ENCODE peak calls at places on chromosome 11, in ten cellular contexts. P is ACHN; W is HCT116; N is erythroblast; E is GM23248; K is GDM1; S is stimulated activated CD8-positive, alpha-beta memory T cell treated with anti-CD3 and anti-CD28 coated beads, Interleukin-15, amount 100 ng/mL, for 24 hours; O is WTC11; T is stimulated activated CD4-positive, alpha-beta T cell treated with anti-CD3 and anti-CD28 coated beads, Interleukin-2, amount 100 ng/mL, for 24 hours; X is naive thymus-derived CD4-positive, alpha-beta T cell. J is an unnamed sample.

GRCh38 chr11:69303427-69303826 is 9.5 kb downstream of the MYEOV start:
- DNase-seq in P (no peak), W (no peak), N (no peak), E (no peak), K (no peak), S (no peak), O (no peak), T (no peak), X (no peak), J (no peak)

GRCh38 chr11:88363566-88364169 is 26.1 kb upstream of the CTSC start:
- DNase-seq in P (no peak), W (no peak), N (no peak), E (peak), K (no peak), S (no peak), O (no peak), T (no peak), X (no peak), J (no peak)

GRCh38 chr11:7892059-7892699 is 38.9 kb downstream of the OR10A6 start:
- DNase-seq in P (no peak), W (no peak), N (no peak), E (peak), K (no peak), S (no peak), O (no peak), T (no peak), X (no peak), J (no peak)

GRCh38 chr11:116644201-116644947 is 128.4 kb downstream of the BUD13 start:
- DNase-seq in P (no peak), W (no peak), N (no peak), E (no peak), K (no peak), S (no peak), O (no peak), T (no peak), X (no peak), J (no peak)

GRCh38 chr11:65426839-65427690 is 4.5 kb downstream of the NEAT1 start:
- DNase-seq in P (peak), W (peak), N (peak), E (peak), K (no peak), S (no peak), O (no peak), T (peak), X (no peak), J (no peak)

GRCh38 chr11:75557649-75558494 is 4.2 kb upstream of the SERPINH1 start:
- DNase-seq in P (peak), W (no peak), N (peak), E (peak), K (no peak), S (no peak), O (no peak), T (no peak), X (no peak), J (no peak)

GRCh38 chr11:697028-697491 is 1.4 kb downstream of the TMEM80 start:
- DNase-seq in P (peak), W (no peak), N (no peak), E (peak), K (no peak), S (no peak), O (no peak), T (no peak), X (no peak), J (no peak)

GRCh38 chr11:64916848-64917662 is at the start of gene ATG2A:
- DNase-seq in P (peak), W (peak), N (peak), E (peak), K (peak), S (peak), O (peak), T (peak), X (peak), J (peak)

GRCh38 chr11:91133361-91133760 is 910.5 kb upstream of the CHORDC1 start:
- DNase-seq in P (no peak), W (no peak), N (no peak), E (no peak), K (no peak), S (no peak), O (no peak), T (no peak), X (no peak), J (no peak)

GRCh38 chr11:9762531-9762930 is 98.7 kb downstream of the SWAP70 start:
- DNase-seq in P (no peak), W (no peak), N (no peak), E (no peak), K (no peak), S (no peak), O (no peak), T (no peak), X (no peak), J (no peak)

GRCh38 chr11:114073506-114074381 is 14.2 kb downstream of the ZBTB16 start:
- DNase-seq in P (no peak), W (no peak), N (no peak), E (no peak), K (no peak), S (no peak), O (no peak), T (no peak), X (no peak), J (peak)

GRCh38 chr11:65473275-65473860 is 25.5 kb upstream of the MALAT1 start:
- DNase-seq in P (no peak), W (no peak), N (no peak), E (peak), K (no peak), S (no peak), O (no peak), T (no peak), X (no peak), J (no peak)

J was measured in Jurkat, Clone E6-1.